ENCODE peak calls at places on chromosomes 13 and 19, in eight cellular contexts. S is H9; B is NCI-H1436 treated with DMSO at 0.1 percent for 48 hours; I is germinal center; H is COR-L47; Q is NCI-H82; M is Caco-2; O is activated CD4-positive, alpha-beta T cell treated with anti-CD3 and anti-CD28 coated beads, Interleukin-2, amount 50 U/mL, for 1 hour. G is an unnamed sample.

GRCh38 chr19:39499082-39499642 is 415 bp downstream of the DLL3 start:
- DNase-seq in O (no peak), M (peak), I (no peak), H (peak), B (no peak), S (peak), Q (peak), G (no peak)

GRCh38 chr19:46878613-46879375 is 18.0 kb downstream of the ARHGAP35 start:
- DNase-seq in B (no peak), O (no peak), Q (peak), M (no peak), I (no peak), H (no peak), S (no peak), G (peak)

GRCh38 chr13:98761126-98761978 is 8.9 kb upstream of the SLC15A1 start:
- DNase-seq in S (no peak), Q (no peak), M (no peak), O (no peak), I (no peak), H (no peak), B (no peak), G (peak)

GRCh38 chr19:4582980-4583842 is 23.7 kb upstream of the SEMA6B start:
- DNase-seq in I (no peak), S (no peak), H (no peak), O (no peak), B (no peak), Q (no peak), M (no peak), G (no peak)

GRCh38 chr19:41869374-41869955 is 7.6 kb upstream of the CD79A start:
- DNase-seq in H (peak), Q (no peak), I (no peak), S (no peak), M (no peak), B (no peak), O (no peak), G (no peak)

GRCh38 chr19:16233836-16234551 is 36.3 kb downstream of the AP1M1 start:
- DNase-seq in O (no peak), B (no peak), M (no peak), H (no peak), I (no peak), Q (no peak), S (no peak), G (no peak)

GRCh38 chr19:19120308-19121156 is 17.7 kb downstream of the TMEM161A start:
- DNase-seq in H (no peak), O (no peak), S (peak), M (peak), I (peak), B (no peak), Q (peak), G (peak)

GRCh38 chr13:23711355-23711754 is 141.1 kb downstream of the TNFRSF19 start:
- DNase-seq in O (no peak), S (no peak), Q (no peak), H (no peak), M (no peak), I (no peak), B (no peak), G (no peak)

GRCh38 chr19:27971071-27971470 is 1241.9 kb downstream of the UQCRFS1 start:
- DNase-seq in O (no peak), B (no peak), I (no peak), S (peak), M (peak), H (no peak), Q (peak), G (no peak)

GRCh38 chr13:67769063-67769986 is 539.2 kb upstream of the PCDH9 start:
- DNase-seq in M (no peak), B (no peak), O (no peak), I (no peak), Q (peak), H (no peak), S (no peak), G (no peak)

GRCh38 chr19:53980553-53981407 is 10.7 kb upstream of the CACNG6 start:
- DNase-seq in B (no peak), Q (no peak), H (no peak), O (no peak), I (no peak), M (no peak), S (peak), G (peak)

GRCh38 chr13:49459580-49459979 is 15.5 kb downstream of the SETDB2 start:
- DNase-seq in H (no peak), O (no peak), S (no peak), M (no peak), B (no peak), Q (no peak), I (no peak), G (no peak)

GRCh38 chr19:20787766-20788165 is 11.7 kb downstream of the ZNF66 start:
- DNase-seq in M (no peak), Q (no peak), S (no peak), B (no peak), H (no peak), O (no peak), I (no peak), G (peak)

GRCh38 chr19:45251452-45252354 is 632 bp downstream of the MARK4 start:
- DNase-seq in H (no peak), S (no peak), I (peak), M (peak), O (no peak), B (no peak), Q (peak), G (no peak)

GRCh38 chr13:79522583-79522982 is 41.6 kb downstream of the NDFIP2 start:
- DNase-seq in O (no peak), Q (no peak), S (no peak), I (no peak), B (no peak), M (no peak), H (no peak), G (peak)

G was measured in IMR-90.